ENCODE peak calls at places on chromosomes 12 and 14, in four cellular contexts. O is HCT116, E is keratinocyte, Q is neural progenitor cell. V is an unnamed sample.

GRCh38 chr14:90140298-90140955 is 78.6 kb downstream of the KCNK13 start:
- DNase-seq in O (no peak), E (no peak), Q (no peak), V (peak; percentile 19)

GRCh38 chr12:72288911-72289310 is 16.7 kb downstream of the TRHDE start:
- DNase-seq in O (no peak), E (no peak), Q (no peak), V (no peak)

GRCh38 chr14:95906591-95906990 is 30.0 kb downstream of the TUNAR start:
- DNase-seq in O (no peak), E (no peak), Q (no peak), V (no peak)

GRCh38 chr14:85279407-85279806 is 250.5 kb upstream of the FLRT2 start:
- DNase-seq in O (no peak), E (no peak), Q (no peak), V (no peak)

GRCh38 chr14:100109594-100109955 is 44.4 kb downstream of the EVL start:
- DNase-seq in O (no peak), E (no peak), Q (no peak), V (no peak)

GRCh38 chr12:6276936-6277615 is 33.4 kb upstream of the PLEKHG6 start:
- DNase-seq in O (no peak), E (no peak), Q (peak; percentile 34), V (peak; percentile 35)

GRCh38 chr12:54053625-54054441 is at the start of gene HOXC4:
- DNase-seq in O (no peak), E (no peak), Q (no peak), V (no peak)

GRCh38 chr12:25887367-25887766 is 71.1 kb upstream of the RASSF8 start:
- DNase-seq in O (no peak), E (no peak), Q (peak; percentile 48), V (no peak)

GRCh38 chr12:27101290-27101689 is 18.9 kb upstream of the C12orf71 start:
- DNase-seq in O (no peak), E (no peak), Q (no peak), V (no peak)

GRCh38 chr12:125314051-125314882 is 249.0 kb downstream of the AACS start:
- DNase-seq in O (no peak), E (no peak), Q (peak; percentile 43), V (peak; percentile 36)

GRCh38 chr14:28772613-28773012 is 6.0 kb downstream of the FOXG1 start:
- DNase-seq in O (no peak), E (no peak), Q (peak; percentile 16), V (no peak)

GRCh38 chr12:30696943-30697342 is 1.3 kb upstream of the IPO8 start:
- DNase-seq in O (no peak), E (no peak), Q (no peak), V (no peak)

GRCh38 chr12:10235761-10236631 is 23.3 kb downstream of the GABARAPL1 start:
- DNase-seq in O (peak; percentile 31), E (no peak), Q (peak; percentile 58), V (peak; percentile 76)

GRCh38 chr14:97366400-97366799 is 569.2 kb downstream of the VRK1 start:
- DNase-seq in O (no peak), E (no peak), Q (peak; percentile 10), V (no peak)

GRCh38 chr12:71799105-71799504 is 40.5 kb upstream of the TBC1D15 start:
- DNase-seq in O (no peak), E (no peak), Q (peak; percentile 14), V (no peak)

GRCh38 chr12:42630323-42630722 is 40.8 kb upstream of the PRICKLE1 start:
- DNase-seq in O (no peak), E (no peak), Q (no peak), V (no peak)

GRCh38 chr14:62015945-62016344 is 253.7 kb downstream of the SNAPC1 start:
- DNase-seq in O (no peak), E (no peak), Q (no peak), V (peak; percentile 14)

GRCh38 chr12:51848843-51849735 is 571 bp upstream of the FIGNL2 start:
- DNase-seq in O (no peak), E (no peak), Q (peak; percentile 89), V (peak; percentile 34)

GRCh38 chr12:19970826-19971225 is 397.5 kb upstream of the PDE3A start:
- DNase-seq in O (no peak), E (no peak), Q (no peak), V (peak; percentile 49)

GRCh38 chr14:32595496-32595895 is 266.4 kb downstream of the AKAP6 start:
- DNase-seq in O (no peak), E (no peak), Q (no peak), V (no peak)

GRCh38 chr14:72801841-72802587 is 91.9 kb downstream of the DPF3 start:
- DNase-seq in O (no peak), E (no peak), Q (no peak), V (no peak)

GRCh38 chr14:64879635-64880381 is at the start of gene SPTB:
- DNase-seq in O (no peak), E (no peak), Q (peak; percentile 73), V (peak; percentile 14)

GRCh38 chr14:89267656-89268055 is 149.4 kb downstream of the FOXN3 start:
- DNase-seq in O (no peak), E (no peak), Q (no peak), V (no peak)

GRCh38 chr14:103542545-103543088 is 13.6 kb downstream of the TRMT61A start:
- DNase-seq in O (no peak), E (no peak), Q (peak; percentile 97), V (peak; percentile 25)

GRCh38 chr14:103205541-103205906 is 82.3 kb downstream of the TNFAIP2 start:
- DNase-seq in O (no peak), E (no peak), Q (no peak), V (no peak)

GRCh38 chr14:85934123-85934885 is 404.4 kb downstream of the FLRT2 start:
- DNase-seq in O (no peak), E (no peak), Q (no peak), V (peak; percentile 1)

GRCh38 chr12:57454566-57455373 is at the start of gene INHBE:
- DNase-seq in O (no peak), E (no peak), Q (peak; percentile 86), V (peak; percentile 75)

GRCh38 chr12:119176267-119177055 is 2.3 kb upstream of the HSPB8 start:
- DNase-seq in O (peak; percentile 64), E (peak; percentile 45), Q (peak; percentile 60), V (peak; percentile 29)

GRCh38 chr14:33678012-33678411 is 272.9 kb downstream of the EGLN3 start:
- DNase-seq in O (no peak), E (no peak), Q (no peak), V (no peak)

GRCh38 chr14:102620413-102620812 is 28.0 kb downstream of the RCOR1 start:
- DNase-seq in O (no peak), E (no peak), Q (no peak), V (peak; percentile 30)

GRCh38 chr14:63468273-63468672 is 74.9 kb downstream of the PPP2R5E start:
- DNase-seq in O (peak; percentile 28), E (no peak), Q (no peak), V (no peak)

GRCh38 chr12:21501258-21502163 is at the start of the genes GOLT1B and RECQL:
- DNase-seq in O (peak; percentile 96), E (peak; percentile 81), Q (peak; percentile 97), V (peak; percentile 99)

GRCh38 chr14:92154283-92154942 is 32.6 kb downstream of the CPSF2 start:
- DNase-seq in O (no peak), E (no peak), Q (no peak), V (peak; percentile 70)

GRCh38 chr14:77307099-77307496 is 13.6 kb downstream of the POMT2 start:
- DNase-seq in O (no peak), E (no peak), Q (no peak), V (no peak)

GRCh38 chr12:80778005-80778541 is 61.4 kb downstream of the MYF5 start:
- DNase-seq in O (peak; percentile 53), E (peak; percentile 71), Q (no peak), V (peak; percentile 89)

GRCh38 chr14:26887842-26888241 is 290.0 kb upstream of the NOVA1 start:
- DNase-seq in O (no peak), E (no peak), Q (no peak), V (no peak)

DNA sequence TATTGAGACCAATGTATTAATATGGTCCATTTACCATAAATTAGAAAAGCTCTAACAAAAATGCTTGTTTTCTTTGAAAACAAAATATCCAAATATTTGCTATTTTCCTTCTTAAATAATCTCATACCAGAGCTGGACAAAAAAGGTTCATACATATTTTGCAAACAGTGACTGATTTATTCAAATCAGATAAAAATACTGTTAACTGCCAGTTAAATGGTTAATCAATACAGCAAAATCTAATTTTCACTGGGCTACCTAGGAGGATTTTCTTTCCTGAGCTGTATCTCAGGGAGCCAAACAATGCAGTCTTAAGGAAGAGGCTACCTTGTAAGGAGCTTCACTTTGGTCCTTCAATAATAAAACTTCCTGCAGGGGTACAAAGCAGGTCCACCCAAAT is 2.0 kb downstream of the FERMT2 start:
- DNase-seq in O (no peak), E (no peak), Q (peak; percentile 25), V (no peak)
- H3K9ac ChIP-seq in O (no peak overlapping the region), E (no peak overlapping the region), Q (peak overlapping the region; percentile 72), V (peak overlapping the region; percentile 99)

GRCh38 chr14:52307376-52307775 is 6.7 kb upstream of the PTGER2 start:
- DNase-seq in O (no peak), E (no peak), Q (no peak), V (no peak)
- H3K27me3 ChIP-seq in O (no peaks in the 10 kb centered on the region), E (peaks cover 4% of the 10 kb centered on the region), Q (peaks cover 18% of the 10 kb centered on the region), V (no peaks in the 10 kb centered on the region)

GRCh38 chr14:30284808-30285207 is 274.1 kb upstream of the G2E3 start:
- DNase-seq in O (no peak), E (no peak), Q (no peak), V (no peak)
- H3K4me3 ChIP-seq in O (no peak overlapping the region), E (no peak overlapping the region), Q (no peak overlapping the region), V (no peak overlapping the region)

DNA sequence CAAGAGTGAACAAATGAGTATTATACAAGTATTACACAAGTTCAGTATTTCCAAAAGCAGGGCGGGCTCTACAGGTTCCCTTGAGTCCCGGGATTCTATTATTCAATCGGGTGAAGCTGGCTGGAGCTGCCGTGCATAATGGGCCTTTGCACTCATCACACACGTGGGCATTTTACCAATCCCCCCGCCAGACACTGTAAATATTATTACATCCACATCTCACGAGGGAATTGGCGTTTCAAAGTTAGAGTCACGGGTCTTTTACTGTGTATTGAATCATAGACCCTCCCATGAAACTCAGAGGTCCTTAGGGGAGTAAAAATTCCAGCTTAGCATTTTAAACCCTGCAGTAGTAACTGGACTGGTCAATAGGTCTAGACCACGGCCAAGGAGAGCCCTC is 70.3 kb downstream of the MAP1LC3B2 start:
- DNase-seq in O (no peak), E (no peak), Q (no peak), V (no peak)
- H3K9ac ChIP-seq in O (no peak overlapping the region), E (no peak overlapping the region), Q (no peak overlapping the region), V (no peak overlapping the region)